ENCODE peak calls at places on chromosomes 1 and 21, in six cellular contexts. One of them, this sample, is unnamed.

GRCh38 chr1:203309115-203309429 is 3.8 kb downstream of the BTG2 start:
- DNase-seq in T-helper 17 cell: no peak
- DNase-seq in activated naive CD8-positive, alpha-beta T cell treated with anti-CD3 and anti-CD28 coated beads, Interleukin-2, amount 50 U/mL, for 16 hours: no peak
- DNase-seq in endothelial cell: no peak
- DNase-seq in T-helper 2 cell treated with Interferon-gamma antibody and Interleukin-4, amounts not matched to agents 5 μg/mL and 100 μg/mL, for 36 hours: no peak
- DNase-seq in activated T-cell treated with anti-CD3 and anti-CD28 coated beads for 24 hours: no peak
- DNase-seq in this sample: no peak

GRCh38 chr1:25033828-25034451 is 103.9 kb upstream of the RUNX3 start:
- DNase-seq in T-helper 17 cell: no peak
- DNase-seq in activated naive CD8-positive, alpha-beta T cell treated with anti-CD3 and anti-CD28 coated beads, Interleukin-2, amount 50 U/mL, for 16 hours: no peak
- DNase-seq in endothelial cell: no peak
- DNase-seq in T-helper 2 cell treated with Interferon-gamma antibody and Interleukin-4, amounts not matched to agents 5 μg/mL and 100 μg/mL, for 36 hours: no peak
- DNase-seq in activated T-cell treated with anti-CD3 and anti-CD28 coated beads for 24 hours: no peak
- DNase-seq in this sample: no peak

GRCh38 chr1:226638608-226639007 is 90.0 kb downstream of the STUM start:
- DNase-seq in T-helper 17 cell: peak
- DNase-seq in activated naive CD8-positive, alpha-beta T cell treated with anti-CD3 and anti-CD28 coated beads, Interleukin-2, amount 50 U/mL, for 16 hours: no peak
- DNase-seq in endothelial cell: no peak
- DNase-seq in T-helper 2 cell treated with Interferon-gamma antibody and Interleukin-4, amounts not matched to agents 5 μg/mL and 100 μg/mL, for 36 hours: no peak
- DNase-seq in activated T-cell treated with anti-CD3 and anti-CD28 coated beads for 24 hours: no peak
- DNase-seq in this sample: no peak

GRCh38 chr1:15992582-15993500 is 11.2 kb upstream of the SRARP start:
- DNase-seq in T-helper 17 cell: no peak
- DNase-seq in activated naive CD8-positive, alpha-beta T cell treated with anti-CD3 and anti-CD28 coated beads, Interleukin-2, amount 50 U/mL, for 16 hours: no peak
- DNase-seq in endothelial cell: no peak
- DNase-seq in T-helper 2 cell treated with Interferon-gamma antibody and Interleukin-4, amounts not matched to agents 5 μg/mL and 100 μg/mL, for 36 hours: no peak
- DNase-seq in activated T-cell treated with anti-CD3 and anti-CD28 coated beads for 24 hours: no peak
- DNase-seq in this sample: no peak

GRCh38 chr1:204889681-204890373 is 19.2 kb downstream of the NFASC start:
- DNase-seq in T-helper 17 cell: no peak
- DNase-seq in activated naive CD8-positive, alpha-beta T cell treated with anti-CD3 and anti-CD28 coated beads, Interleukin-2, amount 50 U/mL, for 16 hours: no peak
- DNase-seq in endothelial cell: no peak
- DNase-seq in T-helper 2 cell treated with Interferon-gamma antibody and Interleukin-4, amounts not matched to agents 5 μg/mL and 100 μg/mL, for 36 hours: no peak
- DNase-seq in activated T-cell treated with anti-CD3 and anti-CD28 coated beads for 24 hours: no peak
- DNase-seq in this sample: no peak

GRCh38 chr1:39398278-39399010 is 93.0 kb upstream of the BMP8A start:
- DNase-seq in T-helper 17 cell: no peak
- DNase-seq in activated naive CD8-positive, alpha-beta T cell treated with anti-CD3 and anti-CD28 coated beads, Interleukin-2, amount 50 U/mL, for 16 hours: no peak
- DNase-seq in endothelial cell: peak
- DNase-seq in T-helper 2 cell treated with Interferon-gamma antibody and Interleukin-4, amounts not matched to agents 5 μg/mL and 100 μg/mL, for 36 hours: peak
- DNase-seq in activated T-cell treated with anti-CD3 and anti-CD28 coated beads for 24 hours: peak
- DNase-seq in this sample: no peak

GRCh38 chr1:205257735-205258134 is 30.0 kb downstream of the TMCC2 start:
- DNase-seq in T-helper 17 cell: no peak
- DNase-seq in activated naive CD8-positive, alpha-beta T cell treated with anti-CD3 and anti-CD28 coated beads, Interleukin-2, amount 50 U/mL, for 16 hours: no peak
- DNase-seq in endothelial cell: no peak
- DNase-seq in T-helper 2 cell treated with Interferon-gamma antibody and Interleukin-4, amounts not matched to agents 5 μg/mL and 100 μg/mL, for 36 hours: no peak
- DNase-seq in activated T-cell treated with anti-CD3 and anti-CD28 coated beads for 24 hours: no peak
- DNase-seq in this sample: no peak

GRCh38 chr21:33123396-33124120 is 53.6 kb downstream of the OLIG1 start:
- DNase-seq in T-helper 17 cell: no peak
- DNase-seq in activated naive CD8-positive, alpha-beta T cell treated with anti-CD3 and anti-CD28 coated beads, Interleukin-2, amount 50 U/mL, for 16 hours: no peak
- DNase-seq in endothelial cell: no peak
- DNase-seq in T-helper 2 cell treated with Interferon-gamma antibody and Interleukin-4, amounts not matched to agents 5 μg/mL and 100 μg/mL, for 36 hours: no peak
- DNase-seq in activated T-cell treated with anti-CD3 and anti-CD28 coated beads for 24 hours: no peak
- DNase-seq in this sample: no peak

GRCh38 chr1:231233735-231234417 is 7.1 kb upstream of the GNPAT start:
- DNase-seq in T-helper 17 cell: no peak
- DNase-seq in activated naive CD8-positive, alpha-beta T cell treated with anti-CD3 and anti-CD28 coated beads, Interleukin-2, amount 50 U/mL, for 16 hours: no peak
- DNase-seq in endothelial cell: no peak
- DNase-seq in T-helper 2 cell treated with Interferon-gamma antibody and Interleukin-4, amounts not matched to agents 5 μg/mL and 100 μg/mL, for 36 hours: no peak
- DNase-seq in activated T-cell treated with anti-CD3 and anti-CD28 coated beads for 24 hours: no peak
- DNase-seq in this sample: no peak

GRCh38 chr1:234437423-234438171 is 41.4 kb downstream of the TARBP1 start:
- DNase-seq in T-helper 17 cell: no peak
- DNase-seq in activated naive CD8-positive, alpha-beta T cell treated with anti-CD3 and anti-CD28 coated beads, Interleukin-2, amount 50 U/mL, for 16 hours: no peak
- DNase-seq in endothelial cell: no peak
- DNase-seq in T-helper 2 cell treated with Interferon-gamma antibody and Interleukin-4, amounts not matched to agents 5 μg/mL and 100 μg/mL, for 36 hours: no peak
- DNase-seq in activated T-cell treated with anti-CD3 and anti-CD28 coated beads for 24 hours: no peak
- DNase-seq in this sample: no peak

GRCh38 chr1:4411862-4412261 is 242.5 kb upstream of the AJAP1 start:
- DNase-seq in T-helper 17 cell: no peak
- DNase-seq in activated naive CD8-positive, alpha-beta T cell treated with anti-CD3 and anti-CD28 coated beads, Interleukin-2, amount 50 U/mL, for 16 hours: no peak
- DNase-seq in endothelial cell: no peak
- DNase-seq in T-helper 2 cell treated with Interferon-gamma antibody and Interleukin-4, amounts not matched to agents 5 μg/mL and 100 μg/mL, for 36 hours: no peak
- DNase-seq in activated T-cell treated with anti-CD3 and anti-CD28 coated beads for 24 hours: no peak
- DNase-seq in this sample: no peak

GRCh38 chr21:45297869-45298268 is 10.2 kb upstream of the POFUT2 start:
- DNase-seq in T-helper 17 cell: no peak
- DNase-seq in activated naive CD8-positive, alpha-beta T cell treated with anti-CD3 and anti-CD28 coated beads, Interleukin-2, amount 50 U/mL, for 16 hours: no peak
- DNase-seq in endothelial cell: no peak
- DNase-seq in T-helper 2 cell treated with Interferon-gamma antibody and Interleukin-4, amounts not matched to agents 5 μg/mL and 100 μg/mL, for 36 hours: no peak
- DNase-seq in activated T-cell treated with anti-CD3 and anti-CD28 coated beads for 24 hours: no peak
- DNase-seq in this sample: no peak

GRCh38 chr1:29379438-29380073 is 143.2 kb downstream of the PTPRU start:
- DNase-seq in T-helper 17 cell: no peak
- DNase-seq in activated naive CD8-positive, alpha-beta T cell treated with anti-CD3 and anti-CD28 coated beads, Interleukin-2, amount 50 U/mL, for 16 hours: no peak
- DNase-seq in endothelial cell: no peak
- DNase-seq in T-helper 2 cell treated with Interferon-gamma antibody and Interleukin-4, amounts not matched to agents 5 μg/mL and 100 μg/mL, for 36 hours: no peak
- DNase-seq in activated T-cell treated with anti-CD3 and anti-CD28 coated beads for 24 hours: no peak
- DNase-seq in this sample: no peak

GRCh38 chr1:233248014-233248413 is 47.5 kb downstream of the PCNX2 start:
- DNase-seq in T-helper 17 cell: no peak
- DNase-seq in activated naive CD8-positive, alpha-beta T cell treated with anti-CD3 and anti-CD28 coated beads, Interleukin-2, amount 50 U/mL, for 16 hours: no peak
- DNase-seq in endothelial cell: no peak
- DNase-seq in T-helper 2 cell treated with Interferon-gamma antibody and Interleukin-4, amounts not matched to agents 5 μg/mL and 100 μg/mL, for 36 hours: no peak
- DNase-seq in activated T-cell treated with anti-CD3 and anti-CD28 coated beads for 24 hours: no peak
- DNase-seq in this sample: no peak

GRCh38 chr1:44036409-44037111 is 5.3 kb upstream of the SLC6A9 start:
- DNase-seq in T-helper 17 cell: peak
- DNase-seq in activated naive CD8-positive, alpha-beta T cell treated with anti-CD3 and anti-CD28 coated beads, Interleukin-2, amount 50 U/mL, for 16 hours: peak
- DNase-seq in endothelial cell: peak
- DNase-seq in T-helper 2 cell treated with Interferon-gamma antibody and Interleukin-4, amounts not matched to agents 5 μg/mL and 100 μg/mL, for 36 hours: peak
- DNase-seq in activated T-cell treated with anti-CD3 and anti-CD28 coated beads for 24 hours: peak
- DNase-seq in this sample: peak

GRCh38 chr1:202807926-202808757 is at the start of gene KDM5B:
- DNase-seq in T-helper 17 cell: peak
- DNase-seq in activated naive CD8-positive, alpha-beta T cell treated with anti-CD3 and anti-CD28 coated beads, Interleukin-2, amount 50 U/mL, for 16 hours: peak
- DNase-seq in endothelial cell: peak
- DNase-seq in T-helper 2 cell treated with Interferon-gamma antibody and Interleukin-4, amounts not matched to agents 5 μg/mL and 100 μg/mL, for 36 hours: peak
- DNase-seq in activated T-cell treated with anti-CD3 and anti-CD28 coated beads for 24 hours: peak
- DNase-seq in this sample: peak

GRCh38 chr1:221756830-221757551 is 15.1 kb upstream of the DUSP10 start:
- DNase-seq in T-helper 17 cell: no peak
- DNase-seq in activated naive CD8-positive, alpha-beta T cell treated with anti-CD3 and anti-CD28 coated beads, Interleukin-2, amount 50 U/mL, for 16 hours: no peak
- DNase-seq in endothelial cell: no peak
- DNase-seq in T-helper 2 cell treated with Interferon-gamma antibody and Interleukin-4, amounts not matched to agents 5 μg/mL and 100 μg/mL, for 36 hours: no peak
- DNase-seq in activated T-cell treated with anti-CD3 and anti-CD28 coated beads for 24 hours: no peak
- DNase-seq in this sample: no peak

GRCh38 chr1:183953031-183953430 is 84.5 kb downstream of the COLGALT2 start:
- DNase-seq in T-helper 17 cell: no peak
- DNase-seq in activated naive CD8-positive, alpha-beta T cell treated with anti-CD3 and anti-CD28 coated beads, Interleukin-2, amount 50 U/mL, for 16 hours: no peak
- DNase-seq in endothelial cell: no peak
- DNase-seq in T-helper 2 cell treated with Interferon-gamma antibody and Interleukin-4, amounts not matched to agents 5 μg/mL and 100 μg/mL, for 36 hours: no peak
- DNase-seq in activated T-cell treated with anti-CD3 and anti-CD28 coated beads for 24 hours: no peak
- DNase-seq in this sample: no peak

GRCh38 chr1:41485605-41486004 is 1.1 kb upstream of the EDN2 start:
- DNase-seq in T-helper 17 cell: no peak
- DNase-seq in activated naive CD8-positive, alpha-beta T cell treated with anti-CD3 and anti-CD28 coated beads, Interleukin-2, amount 50 U/mL, for 16 hours: no peak
- DNase-seq in endothelial cell: no peak
- DNase-seq in T-helper 2 cell treated with Interferon-gamma antibody and Interleukin-4, amounts not matched to agents 5 μg/mL and 100 μg/mL, for 36 hours: no peak
- DNase-seq in activated T-cell treated with anti-CD3 and anti-CD28 coated beads for 24 hours: no peak
- DNase-seq in this sample: no peak

GRCh38 chr1:210330279-210330866 is 1.7 kb downstream of the HHAT start:
- DNase-seq in T-helper 17 cell: no peak
- DNase-seq in activated naive CD8-positive, alpha-beta T cell treated with anti-CD3 and anti-CD28 coated beads, Interleukin-2, amount 50 U/mL, for 16 hours: no peak
- DNase-seq in endothelial cell: no peak
- DNase-seq in T-helper 2 cell treated with Interferon-gamma antibody and Interleukin-4, amounts not matched to agents 5 μg/mL and 100 μg/mL, for 36 hours: no peak
- DNase-seq in activated T-cell treated with anti-CD3 and anti-CD28 coated beads for 24 hours: no peak
- DNase-seq in this sample: no peak

GRCh38 chr1:205632374-205633169 is 761 bp upstream of the ELK4 start:
- DNase-seq in T-helper 17 cell: no peak
- DNase-seq in activated naive CD8-positive, alpha-beta T cell treated with anti-CD3 and anti-CD28 coated beads, Interleukin-2, amount 50 U/mL, for 16 hours: no peak
- DNase-seq in endothelial cell: no peak
- DNase-seq in T-helper 2 cell treated with Interferon-gamma antibody and Interleukin-4, amounts not matched to agents 5 μg/mL and 100 μg/mL, for 36 hours: no peak
- DNase-seq in activated T-cell treated with anti-CD3 and anti-CD28 coated beads for 24 hours: no peak
- DNase-seq in this sample: no peak

GRCh38 chr1:115559987-115560386 is 81.8 kb upstream of the VANGL1 start:
- DNase-seq in T-helper 17 cell: no peak
- DNase-seq in activated naive CD8-positive, alpha-beta T cell treated with anti-CD3 and anti-CD28 coated beads, Interleukin-2, amount 50 U/mL, for 16 hours: no peak
- DNase-seq in endothelial cell: no peak
- DNase-seq in T-helper 2 cell treated with Interferon-gamma antibody and Interleukin-4, amounts not matched to agents 5 μg/mL and 100 μg/mL, for 36 hours: no peak
- DNase-seq in activated T-cell treated with anti-CD3 and anti-CD28 coated beads for 24 hours: no peak
- DNase-seq in this sample: no peak

GRCh38 chr1:54800041-54800898 is 853 bp downstream of the TTC22 start:
- DNase-seq in T-helper 17 cell: no peak
- DNase-seq in activated naive CD8-positive, alpha-beta T cell treated with anti-CD3 and anti-CD28 coated beads, Interleukin-2, amount 50 U/mL, for 16 hours: no peak
- DNase-seq in endothelial cell: no peak
- DNase-seq in T-helper 2 cell treated with Interferon-gamma antibody and Interleukin-4, amounts not matched to agents 5 μg/mL and 100 μg/mL, for 36 hours: no peak
- DNase-seq in activated T-cell treated with anti-CD3 and anti-CD28 coated beads for 24 hours: no peak
- DNase-seq in this sample: no peak

GRCh38 chr21:31798842-31799691 is 67.1 kb upstream of the SCAF4 start:
- DNase-seq in T-helper 17 cell: no peak
- DNase-seq in activated naive CD8-positive, alpha-beta T cell treated with anti-CD3 and anti-CD28 coated beads, Interleukin-2, amount 50 U/mL, for 16 hours: no peak
- DNase-seq in endothelial cell: no peak
- DNase-seq in T-helper 2 cell treated with Interferon-gamma antibody and Interleukin-4, amounts not matched to agents 5 μg/mL and 100 μg/mL, for 36 hours: no peak
- DNase-seq in activated T-cell treated with anti-CD3 and anti-CD28 coated beads for 24 hours: no peak
- DNase-seq in this sample: no peak

GRCh38 chr1:209808059-209808494 is 2.1 kb upstream of the IRF6 start:
- DNase-seq in T-helper 17 cell: no peak
- DNase-seq in activated naive CD8-positive, alpha-beta T cell treated with anti-CD3 and anti-CD28 coated beads, Interleukin-2, amount 50 U/mL, for 16 hours: no peak
- DNase-seq in endothelial cell: no peak
- DNase-seq in T-helper 2 cell treated with Interferon-gamma antibody and Interleukin-4, amounts not matched to agents 5 μg/mL and 100 μg/mL, for 36 hours: no peak
- DNase-seq in activated T-cell treated with anti-CD3 and anti-CD28 coated beads for 24 hours: no peak
- DNase-seq in this sample: no peak

GRCh38 chr1:200072636-200073285 is 45.3 kb downstream of the NR5A2 start:
- DNase-seq in T-helper 17 cell: no peak
- DNase-seq in activated naive CD8-positive, alpha-beta T cell treated with anti-CD3 and anti-CD28 coated beads, Interleukin-2, amount 50 U/mL, for 16 hours: no peak
- DNase-seq in endothelial cell: no peak
- DNase-seq in T-helper 2 cell treated with Interferon-gamma antibody and Interleukin-4, amounts not matched to agents 5 μg/mL and 100 μg/mL, for 36 hours: no peak
- DNase-seq in activated T-cell treated with anti-CD3 and anti-CD28 coated beads for 24 hours: no peak
- DNase-seq in this sample: no peak

GRCh38 chr1:208227366-208227765 is 16.8 kb downstream of the PLXNA2 start:
- DNase-seq in T-helper 17 cell: no peak
- DNase-seq in activated naive CD8-positive, alpha-beta T cell treated with anti-CD3 and anti-CD28 coated beads, Interleukin-2, amount 50 U/mL, for 16 hours: no peak
- DNase-seq in endothelial cell: no peak
- DNase-seq in T-helper 2 cell treated with Interferon-gamma antibody and Interleukin-4, amounts not matched to agents 5 μg/mL and 100 μg/mL, for 36 hours: no peak
- DNase-seq in activated T-cell treated with anti-CD3 and anti-CD28 coated beads for 24 hours: no peak
- DNase-seq in this sample: no peak

GRCh38 chr1:151718011-151718431 is 1.4 kb upstream of the CELF3 start:
- DNase-seq in T-helper 17 cell: no peak
- DNase-seq in activated naive CD8-positive, alpha-beta T cell treated with anti-CD3 and anti-CD28 coated beads, Interleukin-2, amount 50 U/mL, for 16 hours: no peak
- DNase-seq in endothelial cell: no peak
- DNase-seq in T-helper 2 cell treated with Interferon-gamma antibody and Interleukin-4, amounts not matched to agents 5 μg/mL and 100 μg/mL, for 36 hours: no peak
- DNase-seq in activated T-cell treated with anti-CD3 and anti-CD28 coated beads for 24 hours: no peak
- DNase-seq in this sample: no peak

GRCh38 chr1:204649756-204650155 is 35.8 kb downstream of the LRRN2 start:
- DNase-seq in T-helper 17 cell: no peak
- DNase-seq in activated naive CD8-positive, alpha-beta T cell treated with anti-CD3 and anti-CD28 coated beads, Interleukin-2, amount 50 U/mL, for 16 hours: no peak
- DNase-seq in endothelial cell: no peak
- DNase-seq in T-helper 2 cell treated with Interferon-gamma antibody and Interleukin-4, amounts not matched to agents 5 μg/mL and 100 μg/mL, for 36 hours: no peak
- DNase-seq in activated T-cell treated with anti-CD3 and anti-CD28 coated beads for 24 hours: no peak
- DNase-seq in this sample: peak